ENCODE peak calls at places on chromosomes 7 and 10, in ten cellular contexts. M is Caco-2, C is neural progenitor cell, L is ascending aorta, R is HFF-Myc, B is transverse colon, N is Panc1, P is HCT116, K is AG09319, T is fibroblast of mammary gland. D is an unnamed sample.
A peak's percentile ranks its signal among the peaks of the same experiment; 100 is the strongest.

GRCh38 chr7:155533827-155534690 is 12.3 kb downstream of the CNPY1 start:
- DNase-seq in M (peak; percentile 41), C (peak; percentile 88), L (no peak), R (no peak), B (no peak), N (no peak), P (no peak), K (no peak), T (peak; percentile 6), D (no peak)

GRCh38 chr10:60208676-60209269 is 180.9 kb downstream of the ANK3 start:
- DNase-seq in M (peak; percentile 63), C (peak; percentile 71), L (no peak), R (peak; percentile 25), B (no peak), N (peak; percentile 25), P (peak; percentile 23), K (peak; percentile 7), T (peak; percentile 65), D (peak; percentile 59)

GRCh38 chr10:133117036-133117687 is 29.4 kb downstream of the ADGRA1 start:
- DNase-seq in M (no peak), C (no peak), L (no peak), R (no peak), B (no peak), N (no peak), P (no peak), K (no peak), T (no peak), D (no peak)

GRCh38 chr7:12138421-12138820 is 72.7 kb upstream of the TMEM106B start:
- DNase-seq in M (no peak), C (no peak), L (no peak), R (no peak), B (no peak), N (no peak), P (no peak), K (no peak), T (no peak), D (no peak)

GRCh38 chr7:91089382-91089963 is 174.8 kb upstream of the FZD1 start:
- DNase-seq in M (peak; percentile 26), C (peak; percentile 48), L (no peak), R (peak; percentile 16), B (no peak), N (peak; percentile 24), P (peak; percentile 26), K (no peak), T (peak; percentile 57), D (peak; percentile 61)

GRCh38 chr10:104277785-104278184 is 8.8 kb downstream of the GSTO2 start:
- DNase-seq in M (no peak), C (no peak), L (no peak), R (no peak), B (peak; percentile 48), N (no peak), P (no peak), K (no peak), T (no peak), D (no peak)

GRCh38 chr7:111558948-111559347 is 3.3 kb downstream of the IMMP2L start:
- DNase-seq in M (no peak), C (no peak), L (no peak), R (peak; percentile 19), B (no peak), N (no peak), P (no peak), K (no peak), T (peak; percentile 33), D (no peak)

GRCh38 chr7:45157653-45158401 is at the start of gene RAMP3:
- DNase-seq in M (no peak), C (peak; percentile 60), L (no peak), R (no peak), B (no peak), N (no peak), P (no peak), K (no peak), T (no peak), D (no peak)

GRCh38 chr10:3924344-3924743 is 139.3 kb upstream of the KLF6 start:
- DNase-seq in M (no peak), C (no peak), L (no peak), R (peak; percentile 85), B (no peak), N (no peak), P (no peak), K (no peak), T (peak; percentile 98), D (peak; percentile 73)

GRCh38 chr10:48516878-48517277 is 88.0 kb downstream of the ARHGAP22 start:
- DNase-seq in M (no peak), C (no peak), L (no peak), R (no peak), B (no peak), N (no peak), P (no peak), K (no peak), T (no peak), D (no peak)

GRCh38 chr10:3339531-3339950 is 167.0 kb upstream of the PITRM1 start:
- DNase-seq in M (no peak), C (no peak), L (no peak), R (peak; percentile 21), B (no peak), N (no peak), P (no peak), K (no peak), T (peak; percentile 27), D (no peak)

GRCh38 chr7:53520841-53521240 is 485.4 kb downstream of the POM121L12 start:
- DNase-seq in M (no peak), C (no peak), L (no peak), R (no peak), B (no peak), N (no peak), P (no peak), K (no peak), T (no peak), D (no peak)

GRCh38 chr10:129033354-129033729 is 433.7 kb upstream of the MGMT start:
- DNase-seq in M (no peak), C (no peak), L (no peak), R (no peak), B (no peak), N (no peak), P (no peak), K (no peak), T (no peak), D (no peak)

GRCh38 chr7:88792361-88792760 is 3.2 kb downstream of the TEX47 start:
- DNase-seq in M (no peak), C (no peak), L (no peak), R (no peak), B (no peak), N (no peak), P (no peak), K (no peak), T (no peak), D (no peak)

GRCh38 chr7:88787777-88788176 is 7.8 kb downstream of the TEX47 start:
- DNase-seq in M (no peak), C (no peak), L (no peak), R (no peak), B (no peak), N (no peak), P (no peak), K (no peak), T (no peak), D (no peak)

GRCh38 chr7:88795553-88795952 is at the start of gene TEX47:
- DNase-seq in M (no peak), C (no peak), L (no peak), R (no peak), B (no peak), N (no peak), P (no peak), K (no peak), T (no peak), D (peak; percentile 5)

GRCh38 chr7:88791891-88792290 is 3.6 kb downstream of the TEX47 start:
- DNase-seq in M (no peak), C (no peak), L (no peak), R (no peak), B (no peak), N (no peak), P (no peak), K (no peak), T (no peak), D (no peak)

DNA sequence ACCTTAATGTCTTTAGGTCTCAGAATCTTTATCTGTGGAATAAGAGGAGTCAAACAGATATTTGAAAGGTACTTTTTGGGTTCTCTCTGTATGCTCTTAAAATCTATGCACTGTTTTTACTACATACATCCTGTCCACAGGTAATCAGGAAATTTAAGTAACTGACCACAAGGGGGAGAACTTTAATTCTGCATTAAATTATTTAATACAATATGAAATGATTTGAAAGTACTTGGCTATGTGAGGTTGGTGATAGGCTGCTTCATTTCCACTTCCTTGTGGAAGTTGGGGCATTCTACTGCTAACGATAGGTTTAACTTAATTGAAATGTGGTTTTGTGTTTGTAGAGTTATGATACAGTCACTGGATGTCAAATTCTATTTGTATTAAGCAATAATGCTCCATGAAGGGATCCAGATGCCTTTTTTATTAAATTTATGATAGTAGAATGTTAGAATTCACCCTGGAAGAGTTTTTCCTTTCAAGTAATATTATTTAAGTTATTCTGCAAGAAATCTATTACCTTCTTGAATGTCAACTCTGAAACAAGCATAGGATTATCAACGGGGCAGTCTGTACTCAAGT is 6.0 kb downstream of the TEX47 start:
- DNase-seq in M (no peak), C (peak; percentile 31), L (no peak), R (no peak), B (no peak), N (peak; percentile 17), P (peak; percentile 23), K (no peak), T (peak; percentile 33), D (peak; percentile 38)
- TF ChIP-seq CTCF in M (peak; percentile 66), C (peak; percentile 70), L (no peak), R (peak; percentile 15), B (peak; percentile 43), N (peak; percentile 62), P (peak; percentile 22), K (peak; percentile 45), T (peak; percentile 46), D (peak; percentile 46)

GRCh38 chr10:62818426-62819011 is 2.4 kb upstream of the EGR2 start:
- DNase-seq in M (no peak), C (peak; percentile 83), L (no peak), R (no peak), B (peak; percentile 26), N (no peak), P (no peak), K (no peak), T (no peak), D (no peak)
- TF ChIP-seq CTCF in M (no peak), C (peak; percentile 41), L (no peak), R (no peak), B (no peak), N (no peak), P (no peak), K (no peak), T (no peak), D (no peak)

DNA sequence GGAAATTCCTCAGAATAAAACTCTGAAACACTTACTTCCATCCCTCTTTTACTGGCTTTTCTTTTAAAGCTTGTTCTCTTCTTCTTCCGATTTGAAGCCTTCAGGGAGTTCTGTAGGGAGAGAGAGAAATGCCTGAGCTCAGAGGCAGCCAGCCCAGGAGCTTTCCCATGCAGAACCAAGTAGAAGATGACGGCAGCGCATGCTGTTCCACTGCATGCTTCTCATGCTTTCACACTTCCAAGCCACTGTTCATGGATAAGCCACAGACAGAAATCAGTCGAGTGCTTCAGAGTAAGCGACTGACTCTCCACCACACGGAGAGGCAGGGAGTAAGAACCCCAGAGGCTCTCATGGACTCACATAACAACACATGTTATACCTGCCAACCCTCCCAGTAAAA is 237.3 kb downstream of the DGKI start:
- DNase-seq in M (no peak), C (no peak), L (no peak), R (no peak), B (no peak), N (no peak), P (no peak), K (peak; percentile 10), T (no peak), D (no peak)
- TF ChIP-seq CTCF in M (no peak), C (no peak), L (no peak), R (no peak), B (no peak), N (no peak), P (no peak), K (no peak), T (no peak), D (no peak)

GRCh38 chr10:77926566-77927342 is at the start of gene DLG5:
- DNase-seq in M (peak; percentile 70), C (peak; percentile 76), L (no peak), R (no peak), B (peak; percentile 75), N (no peak), P (no peak), K (no peak), T (peak; percentile 41), D (peak; percentile 61)
- TF ChIP-seq CTCF in M (no peak), C (peak; percentile 15), L (no peak), R (no peak), B (peak; percentile 3), N (no peak), P (no peak), K (no peak), T (no peak), D (no peak)